ENCODE peak calls at places on chromosomes 16 and 17, in five cellular contexts. W is HCT116; M is body of pancreas; O is epithelial cell of proximal tubule; Z is CD8-positive, alpha-beta T cell. D is an unnamed sample.

GRCh38 chr16:29876578-29877249 is 13.7 kb upstream of the CDIPT start:
- DNase-seq in W (no peak), M (no peak), O (no peak), Z (peak), D (no peak)

GRCh38 chr16:31711344-31711845 is 162.2 kb upstream of the ZNF267 start:
- DNase-seq in W (no peak), M (no peak), O (no peak), Z (no peak), D (no peak)

GRCh38 chr17:40612510-40613244 is 34.9 kb downstream of the SMARCE1 start:
- DNase-seq in W (no peak), M (no peak), O (no peak), Z (peak), D (no peak)

GRCh38 chr16:50040028-50040427 is 15.0 kb downstream of the CNEP1R1 start:
- DNase-seq in W (no peak), M (no peak), O (no peak), Z (no peak), D (no peak)

GRCh38 chr17:43755389-43755875 is 3.2 kb downstream of the SOST start:
- DNase-seq in W (no peak), M (no peak), O (no peak), Z (no peak), D (peak)

GRCh38 chr17:37742114-37742761 is 2.6 kb downstream of the HNF1B start:
- DNase-seq in W (no peak), M (peak), O (no peak), Z (no peak), D (no peak)

GRCh38 chr17:39754958-39755549 is 17.3 kb downstream of the GRB7 start:
- DNase-seq in W (no peak), M (no peak), O (no peak), Z (peak), D (no peak)

GRCh38 chr17:7774037-7774659 is 56.6 kb downstream of the DNAH2 start:
- DNase-seq in W (no peak), M (no peak), O (no peak), Z (no peak), D (peak)

GRCh38 chr16:760498-761343 is at the start of gene MSLN:
- DNase-seq in W (peak), M (no peak), O (no peak), Z (no peak), D (no peak)

GRCh38 chr16:89136931-89137330 is 34.6 kb upstream of the CDH15 start:
- DNase-seq in W (no peak), M (no peak), O (no peak), Z (no peak), D (no peak)

GRCh38 chr17:59427996-59428395 is 96.5 kb downstream of the YPEL2 start:
- DNase-seq in W (no peak), M (no peak), O (no peak), Z (no peak), D (peak)

GRCh38 chr16:85820604-85821372 is 21.3 kb downstream of the COX4I1 start:
- DNase-seq in W (peak), M (no peak), O (no peak), Z (no peak), D (no peak)

GRCh38 chr17:1737531-1738291 is 5.0 kb upstream of the SERPINF2 start:
- DNase-seq in W (no peak), M (no peak), O (no peak), Z (no peak), D (no peak)

GRCh38 chr17:28726912-28727726 is 1.1 kb upstream of the TLCD1 start:
- DNase-seq in W (peak), M (peak), O (peak), Z (peak), D (peak)

GRCh38 chr17:57366558-57367351 is 110.4 kb downstream of the MSI2 start:
- DNase-seq in W (no peak), M (no peak), O (no peak), Z (no peak), D (peak)

GRCh38 chr16:2148714-2149629 is 547 bp downstream of the RAB26 start:
- DNase-seq in W (no peak), M (peak), O (no peak), Z (no peak), D (no peak)

GRCh38 chr16:82004651-82005490 is 6.4 kb downstream of the SDR42E1 start:
- DNase-seq in W (no peak), M (peak), O (no peak), Z (no peak), D (no peak)

GRCh38 chr17:45784583-45785372 is 658 bp downstream of the CRHR1 start:
- DNase-seq in W (no peak), M (peak), O (no peak), Z (peak), D (peak)

GRCh38 chr17:81672504-81672903 is 6.0 kb downstream of the CCDC137 start:
- DNase-seq in W (no peak), M (no peak), O (no peak), Z (no peak), D (no peak)

GRCh38 chr17:34999456-34999855 is 19.1 kb downstream of the LIG3 start:
- DNase-seq in W (no peak), M (no peak), O (no peak), Z (no peak), D (no peak)

GRCh38 chr17:34997355-34997862 is 17.1 kb downstream of the LIG3 start:
- DNase-seq in W (no peak), M (peak), O (peak), Z (no peak), D (peak)

GRCh38 chr17:34996422-34997029 is 16.2 kb downstream of the LIG3 start:
- DNase-seq in W (no peak), M (no peak), O (no peak), Z (no peak), D (no peak)

GRCh38 chr17:35001549-35001948 is 21.2 kb downstream of the LIG3 start:
- DNase-seq in W (no peak), M (no peak), O (no peak), Z (no peak), D (peak)

DNA sequence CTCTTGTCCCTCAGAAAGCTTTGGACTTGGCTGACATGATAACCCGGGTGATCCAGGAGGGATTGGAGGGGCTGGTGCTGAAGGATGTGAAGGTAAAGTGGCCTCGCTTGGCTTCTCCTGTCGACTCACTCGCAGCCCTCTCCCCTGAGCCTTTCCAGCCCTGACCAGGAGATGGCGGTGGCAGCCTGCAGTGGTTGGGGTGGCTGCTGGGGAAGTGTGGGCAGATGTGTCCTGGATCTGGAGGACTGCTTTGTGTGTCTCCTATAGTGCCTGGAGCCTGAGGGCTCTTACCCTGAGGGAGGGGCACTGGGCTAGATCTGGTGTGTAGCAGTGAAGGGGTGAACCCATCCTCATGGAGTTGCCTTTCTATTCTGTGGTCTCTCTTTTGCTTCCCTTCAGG is 17.9 kb downstream of the LIG3 start:
- DNase-seq in W (peak), M (peak), O (no peak), Z (peak), D (peak)
- H3K4me3 ChIP-seq in W (no peak), M (no peak), O (no peak), Z (no peak), D (no peak)

GRCh38 chr17:9330140-9330902 is 245.3 kb downstream of the STX8 start:
- DNase-seq in W (no peak), M (no peak), O (no peak), Z (no peak), D (no peak)
- TF ChIP-seq CTCF in W (no peak), M (no peak), O (no peak), Z (no peak), D (no peak)

DNA sequence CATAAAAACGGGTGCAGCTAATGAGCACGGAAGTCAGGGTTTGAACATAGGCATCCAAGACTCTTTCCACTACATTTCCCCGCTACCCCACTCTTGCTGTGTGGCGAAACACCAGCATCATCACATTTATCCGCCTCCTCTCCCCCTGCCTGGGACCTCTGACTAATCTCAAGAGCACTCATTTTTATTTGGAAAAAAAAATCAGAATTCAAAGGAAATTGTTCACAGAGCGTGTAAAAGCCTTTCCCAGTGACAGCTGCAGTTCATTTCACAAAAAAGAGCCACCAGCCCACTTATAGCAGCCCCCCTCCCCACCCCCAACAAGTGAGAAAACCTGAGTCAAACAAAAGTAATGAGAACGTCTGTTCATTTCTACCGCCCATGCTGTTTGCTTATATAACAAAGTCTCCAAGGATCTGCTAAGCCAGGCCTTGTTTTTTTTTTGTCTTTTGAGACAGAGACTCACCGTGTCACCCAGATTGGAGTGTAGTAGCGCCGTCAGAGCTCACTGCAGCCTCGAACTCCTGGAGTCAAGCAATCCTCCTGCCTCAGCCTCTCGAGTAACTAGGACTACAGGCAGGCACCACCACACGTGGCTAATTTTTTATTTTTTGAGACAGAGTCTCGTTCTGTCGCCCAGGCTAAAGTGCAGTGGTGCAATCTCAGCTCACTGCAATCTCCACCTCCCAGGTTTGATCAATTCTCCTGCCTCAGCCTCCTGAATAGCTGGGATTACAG is 48.3 kb upstream of the HAPSTR1 start:
- DNase-seq in W (no peak), M (no peak), O (no peak), Z (no peak), D (peak)
- H3K4me3 ChIP-seq in W (no peak), M (no peak), O (no peak), Z (no peak), D (no peak)

DNA sequence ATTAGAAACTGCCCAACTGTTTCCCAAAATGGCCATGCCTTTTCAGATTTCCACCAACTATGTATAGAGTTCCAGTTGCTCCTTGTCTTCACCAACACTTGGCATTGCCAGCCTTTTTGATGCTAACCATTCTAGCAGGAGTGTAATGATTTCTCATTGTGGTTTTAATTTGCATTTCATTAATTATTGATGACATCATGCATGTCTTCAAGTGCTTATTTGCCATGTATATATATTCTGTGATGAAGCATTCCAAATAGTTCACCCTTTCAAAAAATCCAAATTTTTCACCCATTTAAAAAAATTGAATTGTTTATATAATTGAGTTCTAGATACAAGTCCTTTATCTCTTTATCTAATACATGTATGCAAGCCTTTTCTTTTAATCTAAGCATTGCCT is 245.9 kb upstream of the TNRC6C start:
- DNase-seq in W (no peak), M (no peak), O (no peak), Z (no peak), D (no peak)
- TF ChIP-seq CTCF in W (no peak), M (no peak), O (no peak), Z (no peak), D (no peak)